ENCODE peak calls at places on chromosomes 4 and X, in six cellular contexts. E is lower leg skin, S is stomach, W is heart left ventricle, O is HCT116, I is suprapubic skin. P is an unnamed sample.

GRCh38 chr4:83548151-83548905 is 12.4 kb downstream of the GPAT3 start:
- DNase-seq in E (peak), W (peak), I (peak), O (peak), S (peak), P (peak)

GRCh38 chr4:105399535-105400161 is 74.2 kb downstream of the PPA2 start:
- DNase-seq in O (peak), I (no peak), E (no peak), W (no peak), S (no peak), P (no peak)

GRCh38 chr4:158938462-158939044 is 164.3 kb upstream of the RAPGEF2 start:
- DNase-seq in I (no peak), S (no peak), E (no peak), O (no peak), W (no peak), P (no peak)

GRCh38 chr4:78361621-78362120 is 189.9 kb upstream of the ANXA3 start:
- DNase-seq in I (no peak), W (no peak), S (no peak), E (no peak), O (no peak), P (no peak)

GRCh38 chr4:147362868-147363440 is 117.9 kb upstream of the EDNRA start:
- DNase-seq in I (no peak), S (peak), E (peak), O (no peak), W (peak), P (peak)

GRCh38 chr4:141860974-141861373 is 224.6 kb downstream of the IL15 start:
- DNase-seq in I (no peak), O (peak), W (no peak), E (no peak), S (no peak), P (no peak)

GRCh38 chr4:142408003-142408441 is 438.1 kb downstream of the INPP4B start:
- DNase-seq in W (no peak), E (no peak), I (peak), S (no peak), O (no peak), P (no peak)

GRCh38 chr4:1572521-1572920 is 111.6 kb downstream of the FAM53A start:
- DNase-seq in S (no peak), E (no peak), W (no peak), O (no peak), I (no peak), P (peak)

GRCh38 chrX:132041016-132041415 is 17.9 kb downstream of the STK26 start:
- DNase-seq in S (no peak), O (no peak), E (no peak), I (no peak), W (no peak), P (no peak)

GRCh38 chr4:101262683-101263082 is 84.6 kb downstream of the PPP3CA start:
- DNase-seq in O (no peak), E (no peak), S (no peak), W (no peak), I (no peak), P (no peak)

GRCh38 chr4:88646528-88647280 is 50.9 kb downstream of the NAP1L5 start:
- DNase-seq in O (no peak), I (no peak), E (no peak), W (no peak), S (no peak), P (no peak)

GRCh38 chr4:139300431-139301142 is 718 bp upstream of the NAA15 start:
- DNase-seq in I (no peak), W (no peak), O (no peak), S (no peak), E (no peak), P (no peak)

GRCh38 chr4:70544279-70544870 is 26.0 kb downstream of the AMTN start:
- DNase-seq in I (no peak), S (no peak), O (peak), W (no peak), E (no peak), P (no peak)

GRCh38 chr4:169315530-169316306 is 45.0 kb upstream of the SH3RF1 start:
- DNase-seq in S (no peak), O (no peak), W (no peak), E (no peak), I (no peak), P (no peak)

GRCh38 chr4:13548984-13549546 is 4.8 kb upstream of the NKX3-2 start:
- DNase-seq in E (peak), W (peak), I (no peak), O (peak), S (peak), P (peak)

GRCh38 chr4:16721618-16722291 is 176.7 kb downstream of the LDB2 start:
- DNase-seq in O (no peak), E (no peak), S (no peak), W (no peak), I (no peak), P (no peak)

GRCh38 chr4:107893171-107894137 is 37.9 kb upstream of the CYP2U1 start:
- DNase-seq in I (no peak), S (no peak), E (no peak), O (no peak), W (no peak), P (no peak)

GRCh38 chr4:110988741-110989140 is 365.9 kb upstream of the PITX2 start:
- DNase-seq in I (no peak), O (no peak), W (no peak), E (no peak), S (no peak), P (no peak)

GRCh38 chr4:7854697-7855370 is 84.8 kb downstream of the AFAP1 start:
- DNase-seq in I (no peak), W (no peak), O (no peak), E (no peak), S (no peak), P (peak)

GRCh38 chrX:122739770-122740169 is 444.3 kb upstream of the GRIA3 start:
- DNase-seq in I (no peak), E (no peak), W (no peak), O (no peak), S (no peak), P (no peak)

GRCh38 chrX:55907968-55908607 is 190.5 kb downstream of the RRAGB start:
- DNase-seq in I (no peak), O (peak), E (peak), S (peak), W (peak), P (peak)

GRCh38 chr4:36281384-36282106 is at the start of gene DTHD1:
- DNase-seq in O (no peak), E (no peak), S (no peak), W (no peak), I (no peak), P (no peak)

GRCh38 chr4:80608285-80608980 is 272.9 kb downstream of the CFAP299 start:
- DNase-seq in O (no peak), I (no peak), W (no peak), E (no peak), S (no peak), P (no peak)

GRCh38 chr4:167290684-167291083 is 56.4 kb upstream of the SPOCK3 start:
- DNase-seq in O (peak), S (no peak), E (no peak), W (no peak), I (no peak), P (no peak)

GRCh38 chrX:134482371-134482770 is 22.4 kb downstream of the HPRT1 start:
- DNase-seq in O (no peak), I (no peak), S (no peak), E (no peak), W (no peak), P (no peak)

GRCh38 chrX:136030357-136031225 is 45.4 kb downstream of the SLC9A6 start:
- DNase-seq in S (no peak), W (peak), O (no peak), E (peak), I (peak), P (peak)
- TF ChIP-seq POLR2A in S (no peak), W (no peak), O (no peak), E (no peak), I (no peak), P (peak)

DNA sequence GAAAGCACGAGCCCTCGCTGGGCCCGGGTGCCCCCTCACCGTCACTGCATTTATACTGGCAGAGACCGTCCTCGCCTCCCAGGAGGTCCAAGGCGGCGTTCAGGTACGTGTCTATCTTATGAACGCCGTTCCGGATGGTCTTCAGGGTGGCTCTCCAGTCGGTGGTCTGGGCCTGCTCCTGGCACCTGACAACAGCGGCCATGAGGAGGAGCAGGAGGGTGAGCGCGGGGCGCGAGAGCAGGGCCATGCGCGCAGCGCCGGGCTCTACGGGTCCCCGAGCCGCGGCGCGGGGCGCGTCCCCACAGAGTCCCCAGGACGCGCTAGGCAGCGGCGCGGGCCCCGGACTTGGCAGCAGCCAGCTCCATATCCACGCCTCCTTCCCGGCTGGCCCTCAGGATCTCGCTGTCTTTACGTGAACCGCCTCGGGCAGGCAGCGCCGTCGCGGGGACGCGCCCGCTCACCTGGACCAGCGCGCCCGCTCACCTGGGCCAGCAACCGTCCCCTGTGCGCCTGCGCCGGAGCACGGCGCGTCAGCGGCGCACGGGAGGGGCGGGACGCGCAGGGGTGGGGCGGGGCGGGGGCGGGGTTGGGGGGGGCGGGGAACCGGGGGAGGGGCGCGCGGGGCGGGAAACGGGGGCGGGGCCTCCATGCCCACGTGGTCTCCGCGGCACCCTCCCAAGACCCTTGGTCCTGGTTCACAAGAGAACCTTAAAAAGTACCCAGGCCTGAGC is at the start of gene PLA2G12A:
- DNase-seq in W (peak), O (peak), S (peak), E (peak), I (peak), P (peak)
- TF ChIP-seq POLR2A in W (no peak), O (peak), S (no peak), E (no peak), I (no peak), P (no peak)

GRCh38 chr4:39349326-39349725 is 16.8 kb downstream of the RFC1 start:
- DNase-seq in S (no peak), E (no peak), W (no peak), O (no peak), I (no peak), P (no peak)

GRCh38 chr4:39348371-39349265 is 17.5 kb downstream of the RFC1 start:
- DNase-seq in W (no peak), O (no peak), I (no peak), S (no peak), E (no peak), P (no peak)

GRCh38 chr4:39357002-39357401 is 9.2 kb downstream of the RFC1 start:
- DNase-seq in O (no peak), I (no peak), S (no peak), W (no peak), E (no peak), P (no peak)

GRCh38 chr4:39354178-39354503 is 12.0 kb downstream of the RFC1 start:
- DNase-seq in E (no peak), S (no peak), I (no peak), O (no peak), W (no peak), P (no peak)

GRCh38 chr4:39353478-39354177 is 12.5 kb downstream of the RFC1 start:
- DNase-seq in S (no peak), W (no peak), I (no peak), E (no peak), O (no peak), P (no peak)
- TF ChIP-seq POLR2A in S (no peak), W (no peak), I (no peak), E (no peak), O (no peak), P (no peak)

GRCh38 chrX:129980540-129981206 is 1.8 kb upstream of the BCORL1 start:
- DNase-seq in E (no peak), O (no peak), W (peak), I (peak), S (peak), P (peak)
- TF ChIP-seq POLR2A in E (no peak), O (no peak), W (no peak), I (no peak), S (no peak), P (no peak)

GRCh38 chrX:54529559-54530357 is at the start of gene GNL3L:
- DNase-seq in W (peak), S (peak), E (peak), I (peak), O (peak), P (peak)
- TF ChIP-seq POLR2A in W (no peak), S (no peak), E (no peak), I (no peak), O (no peak), P (no peak)

DNA sequence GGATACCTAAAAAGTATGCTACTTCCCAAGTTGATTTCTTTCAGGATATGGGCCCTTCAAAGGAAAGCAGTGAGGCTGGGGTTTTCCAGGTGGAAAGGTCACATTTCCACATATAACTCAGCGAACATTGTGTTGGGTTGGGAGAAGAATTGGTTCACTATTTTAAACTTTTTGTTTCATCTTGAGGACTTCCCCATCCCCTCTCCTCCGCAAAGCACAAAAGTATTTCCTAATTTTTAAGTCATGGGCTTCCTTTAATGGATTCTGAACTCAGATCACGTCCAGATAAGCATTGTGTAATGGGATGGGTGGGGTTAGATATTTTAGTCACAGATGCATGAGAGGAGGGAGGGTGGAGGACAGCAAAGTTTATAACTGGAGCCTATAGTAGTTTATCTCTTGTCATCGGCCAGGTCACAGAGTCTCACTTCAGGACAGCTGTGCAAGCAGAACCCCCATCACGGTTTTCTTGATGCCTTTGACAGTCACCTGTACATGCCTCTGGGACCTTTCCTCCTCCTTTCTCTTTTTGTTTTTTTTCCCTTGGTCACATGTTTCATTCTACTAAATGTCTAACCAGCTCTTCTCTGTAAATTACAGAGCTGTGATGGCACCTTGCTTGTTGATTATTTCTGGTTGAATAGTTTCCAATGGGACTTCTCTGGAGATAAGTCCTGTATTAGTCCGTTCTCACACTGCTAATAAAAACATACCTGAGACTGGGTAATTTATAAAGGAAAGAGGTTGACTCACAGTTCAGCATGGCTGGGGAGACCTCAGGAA is 115.4 kb downstream of the PTTG2 start:
- DNase-seq in S (no peak), O (no peak), W (no peak), I (no peak), E (peak), P (no peak)
- TF ChIP-seq POLR2A in S (no peak), O (no peak), W (no peak), I (no peak), E (no peak), P (no peak)

GRCh38 chrX:47228550-47229270 is 4.1 kb upstream of the USP11 start:
- DNase-seq in W (no peak), I (peak), O (no peak), E (no peak), S (no peak), P (peak)
- TF ChIP-seq POLR2A in W (no peak), I (no peak), O (no peak), E (no peak), S (no peak), P (no peak)

GRCh38 chr4:54588404-54588803 is 69.4 kb upstream of the KIT start:
- DNase-seq in O (no peak), E (peak), W (no peak), I (no peak), S (no peak), P (no peak)
- TF ChIP-seq POLR2A in O (no peak), E (no peak), W (no peak), I (no peak), S (no peak), P (no peak)

P was measured in sigmoid colon.